ENCODE peak calls at places on chromosomes 12 and 14, in five cellular contexts. One of them, this sample, is unnamed.

GRCh38 chr12:48388430-48388829 is 37.7 kb upstream of the ZNF641 start:
- DNase-seq in GM12878: no peak
- DNase-seq in H1: no peak
- DNase-seq in HCT116: no peak
- DNase-seq in K562: no peak
- DNase-seq in this sample: peak; percentile 11

GRCh38 chr12:131058700-131059099 is 105.0 kb downstream of the ADGRD1 start:
- DNase-seq in GM12878: no peak
- DNase-seq in H1: no peak
- DNase-seq in HCT116: no peak
- DNase-seq in K562: no peak
- DNase-seq in this sample: no peak

GRCh38 chr14:96131836-96132235 is 72.8 kb upstream of the BDKRB2 start:
- DNase-seq in GM12878: no peak
- DNase-seq in H1: no peak
- DNase-seq in HCT116: no peak
- DNase-seq in K562: no peak
- DNase-seq in this sample: no peak

GRCh38 chr12:95231190-95231589 is 13.6 kb downstream of the VEZT start:
- DNase-seq in GM12878: no peak
- DNase-seq in H1: no peak
- DNase-seq in HCT116: no peak
- DNase-seq in K562: no peak
- DNase-seq in this sample: peak; percentile 66

GRCh38 chr12:39144613-39145061 is 239.2 kb upstream of the CPNE8 start:
- DNase-seq in GM12878: no peak
- DNase-seq in H1: no peak
- DNase-seq in HCT116: no peak
- DNase-seq in K562: no peak
- DNase-seq in this sample: no peak

GRCh38 chr12:88615490-88615889 is 35.2 kb upstream of the KITLG start:
- DNase-seq in GM12878: no peak
- DNase-seq in H1: no peak
- DNase-seq in HCT116: no peak
- DNase-seq in K562: no peak
- DNase-seq in this sample: no peak

GRCh38 chr12:95202691-95203476 is 14.4 kb downstream of the FGD6 start:
- DNase-seq in GM12878: no peak
- DNase-seq in H1: no peak
- DNase-seq in HCT116: no peak
- DNase-seq in K562: no peak
- DNase-seq in this sample: peak; percentile 65

GRCh38 chr12:49893753-49894752 is 9.6 kb downstream of the FAIM2 start:
- DNase-seq in GM12878: no peak
- DNase-seq in H1: no peak
- DNase-seq in HCT116: peak; percentile 7
- DNase-seq in K562: no peak
- DNase-seq in this sample: peak; percentile 62

GRCh38 chr12:49776858-49777257 is 35.5 kb downstream of the TMBIM6 start:
- DNase-seq in GM12878: no peak
- DNase-seq in H1: no peak
- DNase-seq in HCT116: no peak
- DNase-seq in K562: no peak
- DNase-seq in this sample: no peak

GRCh38 chr12:113232787-113233585 is 11.7 kb downstream of the TPCN1 start:
- DNase-seq in GM12878: peak; percentile 69
- DNase-seq in H1: no peak
- DNase-seq in HCT116: no peak
- DNase-seq in K562: no peak
- DNase-seq in this sample: no peak

GRCh38 chr12:128587918-128588317 is 235.8 kb downstream of the SLC15A4 start:
- DNase-seq in GM12878: no peak
- DNase-seq in H1: no peak
- DNase-seq in HCT116: no peak
- DNase-seq in K562: no peak
- DNase-seq in this sample: no peak

GRCh38 chr14:89428556-89429196 is 11.6 kb upstream of the FOXN3 start:
- DNase-seq in GM12878: no peak
- DNase-seq in H1: no peak
- DNase-seq in HCT116: no peak
- DNase-seq in K562: no peak
- DNase-seq in this sample: no peak

GRCh38 chr12:79983969-79984629 is 49.2 kb upstream of the PPP1R12A start:
- DNase-seq in GM12878: no peak
- DNase-seq in H1: no peak
- DNase-seq in HCT116: no peak
- DNase-seq in K562: no peak
- DNase-seq in this sample: no peak

GRCh38 chr12:40792792-40793386 is 100.7 kb downstream of the CNTN1 start:
- DNase-seq in GM12878: no peak
- DNase-seq in H1: no peak
- DNase-seq in HCT116: no peak
- DNase-seq in K562: no peak
- DNase-seq in this sample: no peak

GRCh38 chr12:40988831-40989230 is 199.3 kb upstream of the PDZRN4 start:
- DNase-seq in GM12878: no peak
- DNase-seq in H1: no peak
- DNase-seq in HCT116: no peak
- DNase-seq in K562: no peak
- DNase-seq in this sample: no peak

GRCh38 chr12:114478891-114479290 is 72.9 kb upstream of the TBX5 start:
- DNase-seq in GM12878: no peak
- DNase-seq in H1: no peak
- DNase-seq in HCT116: no peak
- DNase-seq in K562: no peak
- DNase-seq in this sample: no peak

GRCh38 chr12:44874981-44875416 is 1.1 kb downstream of the NELL2 start:
- DNase-seq in GM12878: no peak
- DNase-seq in H1: no peak
- DNase-seq in HCT116: no peak
- DNase-seq in K562: no peak
- DNase-seq in this sample: peak; percentile 4

GRCh38 chr12:44873898-44874297 is 2.2 kb downstream of the NELL2 start:
- DNase-seq in GM12878: no peak
- DNase-seq in H1: no peak
- DNase-seq in HCT116: peak; percentile 0
- DNase-seq in K562: peak; percentile 9
- DNase-seq in this sample: no peak

GRCh38 chr12:44876554-44877275 is 600 bp upstream of the NELL2 start:
- DNase-seq in GM12878: no peak
- DNase-seq in H1: peak; percentile 27
- DNase-seq in HCT116: no peak
- DNase-seq in K562: peak; percentile 22
- DNase-seq in this sample: no peak

GRCh38 chr12:44875417-44875953 is 630 bp downstream of the NELL2 start:
- DNase-seq in GM12878: no peak
- DNase-seq in H1: no peak
- DNase-seq in HCT116: no peak
- DNase-seq in K562: no peak
- DNase-seq in this sample: peak; percentile 4

GRCh38 chr12:44875954-44876553 is at the start of gene NELL2:
- DNase-seq in GM12878: no peak
- DNase-seq in H1: peak; percentile 49
- DNase-seq in HCT116: no peak
- DNase-seq in K562: peak; percentile 72
- DNase-seq in this sample: peak; percentile 8
- TF ChIP-seq EZH2 in GM12878: no peak
- TF ChIP-seq EZH2 in H1: no peak
- TF ChIP-seq EZH2 in HCT116: no peak
- TF ChIP-seq EZH2 in K562: no peak
- TF ChIP-seq EZH2 in this sample: peak; percentile 72

DNA sequence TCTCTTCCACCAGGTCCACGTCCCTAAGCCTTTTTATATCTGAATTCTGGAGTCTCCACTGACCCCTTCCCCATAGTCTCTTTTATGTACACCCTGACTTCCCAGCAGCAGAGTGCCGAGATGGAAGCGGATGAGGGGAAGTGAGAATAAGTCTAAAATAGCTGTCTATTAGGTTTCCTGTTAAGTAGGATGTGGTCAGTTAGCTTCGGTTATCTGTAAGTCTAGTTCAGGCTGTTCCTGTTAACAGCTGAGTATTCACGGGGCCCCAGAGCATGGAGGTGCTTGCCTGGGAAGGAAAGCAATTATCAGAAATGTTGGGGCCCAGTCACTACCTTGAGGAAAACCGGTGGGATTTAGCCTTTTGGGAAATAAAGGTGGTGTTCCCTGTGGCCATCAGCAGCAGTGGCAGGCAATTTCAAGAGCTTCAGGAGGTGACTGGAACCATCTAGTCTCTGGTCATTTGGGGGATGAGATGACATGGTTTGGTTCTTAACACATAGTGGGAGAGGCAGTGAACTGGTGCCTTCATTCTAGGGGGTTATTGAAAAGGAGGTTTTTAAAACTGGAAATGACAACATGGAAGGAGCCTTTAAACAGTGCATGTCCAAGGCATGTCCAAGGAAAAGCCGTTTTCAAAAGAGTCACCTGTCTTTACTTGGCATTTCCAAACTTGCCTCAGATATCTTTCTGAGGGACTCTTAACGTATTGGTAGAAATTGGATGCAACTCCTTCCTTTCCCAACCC is 21.8 kb downstream of the CHST11 start:
- DNase-seq in GM12878: peak; percentile 80
- DNase-seq in H1: no peak
- DNase-seq in HCT116: no peak
- DNase-seq in K562: peak; percentile 23
- DNase-seq in this sample: peak; percentile 39
- TF ChIP-seq POLR2A in GM12878: peak; percentile 65
- TF ChIP-seq POLR2A in H1: no peak
- TF ChIP-seq POLR2A in HCT116: no peak
- TF ChIP-seq POLR2A in K562: no peak
- TF ChIP-seq POLR2A in this sample: no peak

GRCh38 chr14:32201816-32202467 is at the start of gene RNU6-7:
- DNase-seq in GM12878: no peak
- DNase-seq in H1: no peak
- DNase-seq in HCT116: no peak
- DNase-seq in K562: no peak
- DNase-seq in this sample: no peak
- TF ChIP-seq EZH2 in GM12878: no peak
- TF ChIP-seq EZH2 in H1: no peak
- TF ChIP-seq EZH2 in HCT116: no peak
- TF ChIP-seq EZH2 in K562: no peak
- TF ChIP-seq EZH2 in this sample: no peak

DNA sequence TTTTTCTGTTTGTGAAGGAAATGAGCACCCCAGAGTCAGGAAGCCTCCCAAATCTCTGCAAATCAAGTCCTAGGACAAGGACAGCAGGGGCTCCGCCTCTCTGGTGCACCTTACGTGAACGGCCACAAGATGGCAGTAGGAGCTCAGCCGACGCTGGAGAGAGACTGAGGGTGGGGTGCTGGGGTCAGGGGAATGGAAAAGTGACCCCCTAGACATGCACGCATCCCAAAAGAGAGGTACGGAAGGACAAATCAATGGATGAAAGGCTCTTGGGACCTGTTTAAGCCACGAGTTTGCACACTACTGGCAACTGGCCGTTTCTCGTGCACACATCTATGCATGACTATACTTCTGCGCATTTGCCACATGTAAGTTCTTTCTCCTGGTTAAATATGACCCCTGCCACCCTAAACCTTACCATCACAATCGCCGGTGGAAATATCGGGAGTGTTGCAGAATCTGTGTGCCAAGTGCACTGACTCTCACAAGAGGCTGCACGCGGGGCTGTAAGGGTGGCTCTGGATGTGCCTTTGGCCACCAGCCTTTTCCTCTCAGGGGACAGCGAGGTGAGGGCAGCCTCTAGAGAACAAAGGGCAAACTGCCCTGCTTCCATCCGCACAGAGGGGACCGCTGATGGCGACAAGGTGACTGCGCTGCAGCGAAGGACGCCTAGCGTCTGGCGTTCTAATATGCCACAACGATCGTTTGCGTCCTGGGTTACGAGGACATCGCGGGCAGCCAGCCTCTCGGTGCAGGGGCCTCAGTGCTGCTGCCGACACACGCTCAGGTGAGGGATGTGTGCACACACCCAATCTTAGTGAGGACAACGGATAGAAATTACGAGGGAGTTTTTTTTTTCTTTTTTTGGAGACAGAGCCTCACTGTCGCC is 232.0 kb downstream of the PCNX1 start:
- DNase-seq in GM12878: peak; percentile 17
- DNase-seq in H1: peak; percentile 23
- DNase-seq in HCT116: peak; percentile 21
- DNase-seq in K562: peak; percentile 71
- DNase-seq in this sample: peak; percentile 46
- TF ChIP-seq POLR2A in GM12878: no peak
- TF ChIP-seq POLR2A in H1: no peak
- TF ChIP-seq POLR2A in HCT116: no peak
- TF ChIP-seq POLR2A in K562: no peak
- TF ChIP-seq POLR2A in this sample: no peak

GRCh38 chr14:104172349-104172748 is 34.0 kb downstream of the KIF26A start:
- DNase-seq in GM12878: no peak
- DNase-seq in H1: no peak
- DNase-seq in HCT116: no peak
- DNase-seq in K562: no peak
- DNase-seq in this sample: no peak
- TF ChIP-seq EZH2 in GM12878: no peak
- TF ChIP-seq EZH2 in H1: no peak
- TF ChIP-seq EZH2 in HCT116: no peak
- TF ChIP-seq EZH2 in K562: no peak
- TF ChIP-seq EZH2 in this sample: no peak

DNA sequence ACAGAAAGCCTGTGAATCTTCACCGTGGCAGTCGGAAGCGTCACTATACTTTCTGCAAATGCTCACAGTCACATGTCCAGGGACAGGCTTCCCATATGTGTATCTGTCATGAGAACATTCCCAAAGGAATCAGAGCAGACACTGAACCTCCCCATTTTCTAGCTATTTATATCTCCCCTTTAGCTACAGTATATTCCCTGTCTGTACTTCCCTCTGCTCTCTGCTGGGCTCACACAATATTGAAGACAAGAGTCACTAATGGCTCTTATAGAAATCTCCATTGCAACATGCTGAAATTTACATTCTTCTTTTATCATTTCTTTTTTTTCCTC is 8.2 kb downstream of the A2M start:
- DNase-seq in GM12878: no peak
- DNase-seq in H1: no peak
- DNase-seq in HCT116: no peak
- DNase-seq in K562: no peak
- DNase-seq in this sample: no peak
- TF ChIP-seq POLR2A in GM12878: no peak
- TF ChIP-seq POLR2A in H1: no peak
- TF ChIP-seq POLR2A in HCT116: no peak
- TF ChIP-seq POLR2A in K562: no peak
- TF ChIP-seq POLR2A in this sample: no peak

GRCh38 chr14:56808314-56809201 is 1.7 kb downstream of the OTX2 start:
- DNase-seq in GM12878: no peak
- DNase-seq in H1: no peak
- DNase-seq in HCT116: no peak
- DNase-seq in K562: no peak
- DNase-seq in this sample: no peak
- TF ChIP-seq EZH2 in GM12878: no peak
- TF ChIP-seq EZH2 in H1: peak; percentile 72
- TF ChIP-seq EZH2 in HCT116: no peak
- TF ChIP-seq EZH2 in K562: no peak
- TF ChIP-seq EZH2 in this sample: peak; percentile 88